ENCODE peak calls at places on chromosomes 2 and 18, in nine cellular contexts. One of them, this sample, is unnamed.

GRCh38 chr2:197852127-197852526 is 47.7 kb downstream of the PLCL1 start:
- DNase-seq in SK-N-SH: peak
- DNase-seq in choroid plexus epithelial cell: no peak
- DNase-seq in prostate gland: no peak
- DNase-seq in GM12865: no peak
- DNase-seq in AG04450: no peak
- DNase-seq in lower leg skin: no peak
- DNase-seq in K562: peak
- DNase-seq in tibial artery: no peak
- DNase-seq in this sample: no peak

GRCh38 chr2:183207110-183207509 is 82.9 kb downstream of the NUP35 start:
- DNase-seq in SK-N-SH: no peak
- DNase-seq in choroid plexus epithelial cell: peak
- DNase-seq in prostate gland: no peak
- DNase-seq in GM12865: no peak
- DNase-seq in AG04450: peak
- DNase-seq in lower leg skin: no peak
- DNase-seq in K562: no peak
- DNase-seq in tibial artery: no peak
- DNase-seq in this sample: peak

GRCh38 chr2:109612991-109613921 is 510 bp downstream of the SEPTIN10 start:
- DNase-seq in SK-N-SH: peak
- DNase-seq in choroid plexus epithelial cell: peak
- DNase-seq in prostate gland: peak
- DNase-seq in GM12865: peak
- DNase-seq in AG04450: no peak
- DNase-seq in lower leg skin: peak
- DNase-seq in K562: no peak
- DNase-seq in tibial artery: peak
- DNase-seq in this sample: peak

GRCh38 chr2:150887926-150888325 is 373.7 kb downstream of the RBM43 start:
- DNase-seq in SK-N-SH: no peak
- DNase-seq in choroid plexus epithelial cell: no peak
- DNase-seq in prostate gland: no peak
- DNase-seq in GM12865: no peak
- DNase-seq in AG04450: no peak
- DNase-seq in lower leg skin: no peak
- DNase-seq in K562: no peak
- DNase-seq in tibial artery: no peak
- DNase-seq in this sample: no peak

GRCh38 chr2:45344502-45344901 is 266.6 kb downstream of the SRBD1 start:
- DNase-seq in SK-N-SH: no peak
- DNase-seq in choroid plexus epithelial cell: no peak
- DNase-seq in prostate gland: no peak
- DNase-seq in GM12865: no peak
- DNase-seq in AG04450: no peak
- DNase-seq in lower leg skin: no peak
- DNase-seq in K562: no peak
- DNase-seq in tibial artery: no peak
- DNase-seq in this sample: no peak

GRCh38 chr2:164252568-164253287 is 368.6 kb downstream of the GRB14 start:
- DNase-seq in SK-N-SH: no peak
- DNase-seq in choroid plexus epithelial cell: no peak
- DNase-seq in prostate gland: no peak
- DNase-seq in GM12865: peak
- DNase-seq in AG04450: no peak
- DNase-seq in lower leg skin: no peak
- DNase-seq in K562: no peak
- DNase-seq in tibial artery: no peak
- DNase-seq in this sample: no peak

GRCh38 chr2:119255760-119256573 is 32.3 kb downstream of the STEAP3 start:
- DNase-seq in SK-N-SH: peak
- DNase-seq in choroid plexus epithelial cell: peak
- DNase-seq in prostate gland: no peak
- DNase-seq in GM12865: no peak
- DNase-seq in AG04450: peak
- DNase-seq in lower leg skin: no peak
- DNase-seq in K562: no peak
- DNase-seq in tibial artery: no peak
- DNase-seq in this sample: peak

GRCh38 chr18:79834834-79835233 is 37.1 kb downstream of the KCNG2 start:
- DNase-seq in SK-N-SH: no peak
- DNase-seq in choroid plexus epithelial cell: no peak
- DNase-seq in prostate gland: no peak
- DNase-seq in GM12865: no peak
- DNase-seq in AG04450: no peak
- DNase-seq in lower leg skin: no peak
- DNase-seq in K562: no peak
- DNase-seq in tibial artery: peak
- DNase-seq in this sample: no peak

GRCh38 chr2:119730598-119731278 is 29.0 kb upstream of the PTPN4 start:
- DNase-seq in SK-N-SH: no peak
- DNase-seq in choroid plexus epithelial cell: no peak
- DNase-seq in prostate gland: no peak
- DNase-seq in GM12865: no peak
- DNase-seq in AG04450: no peak
- DNase-seq in lower leg skin: no peak
- DNase-seq in K562: no peak
- DNase-seq in tibial artery: no peak
- DNase-seq in this sample: no peak

GRCh38 chr2:19369341-19369955 is 11.0 kb upstream of the OSR1 start:
- DNase-seq in SK-N-SH: no peak
- DNase-seq in choroid plexus epithelial cell: peak
- DNase-seq in prostate gland: no peak
- DNase-seq in GM12865: no peak
- DNase-seq in AG04450: no peak
- DNase-seq in lower leg skin: no peak
- DNase-seq in K562: no peak
- DNase-seq in tibial artery: no peak
- DNase-seq in this sample: peak

GRCh38 chr2:54757496-54757895 is 34.0 kb downstream of the EML6 start:
- DNase-seq in SK-N-SH: no peak
- DNase-seq in choroid plexus epithelial cell: peak
- DNase-seq in prostate gland: no peak
- DNase-seq in GM12865: peak
- DNase-seq in AG04450: no peak
- DNase-seq in lower leg skin: no peak
- DNase-seq in K562: no peak
- DNase-seq in tibial artery: no peak
- DNase-seq in this sample: peak

GRCh38 chr2:109028280-109028679 is 39.3 kb upstream of the EDAR start:
- DNase-seq in SK-N-SH: no peak
- DNase-seq in choroid plexus epithelial cell: no peak
- DNase-seq in prostate gland: no peak
- DNase-seq in GM12865: no peak
- DNase-seq in AG04450: no peak
- DNase-seq in lower leg skin: no peak
- DNase-seq in K562: no peak
- DNase-seq in tibial artery: no peak
- DNase-seq in this sample: no peak

GRCh38 chr2:230864605-230865323 is at the start of gene ITM2C:
- DNase-seq in SK-N-SH: peak
- DNase-seq in choroid plexus epithelial cell: peak
- DNase-seq in prostate gland: peak
- DNase-seq in GM12865: peak
- DNase-seq in AG04450: peak
- DNase-seq in lower leg skin: no peak
- DNase-seq in K562: peak
- DNase-seq in tibial artery: no peak
- DNase-seq in this sample: peak

GRCh38 chr2:10036095-10036879 is 7.1 kb upstream of the KLF11 start:
- DNase-seq in SK-N-SH: peak
- DNase-seq in choroid plexus epithelial cell: peak
- DNase-seq in prostate gland: no peak
- DNase-seq in GM12865: peak
- DNase-seq in AG04450: no peak
- DNase-seq in lower leg skin: no peak
- DNase-seq in K562: no peak
- DNase-seq in tibial artery: peak
- DNase-seq in this sample: peak

GRCh38 chr2:134513468-134513810 is 205.4 kb downstream of the TMEM163 start:
- DNase-seq in SK-N-SH: no peak
- DNase-seq in choroid plexus epithelial cell: no peak
- DNase-seq in prostate gland: no peak
- DNase-seq in GM12865: no peak
- DNase-seq in AG04450: no peak
- DNase-seq in lower leg skin: no peak
- DNase-seq in K562: no peak
- DNase-seq in tibial artery: no peak
- DNase-seq in this sample: no peak

GRCh38 chr2:239952251-239952650 is 72.9 kb downstream of the NDUFA10 start:
- DNase-seq in SK-N-SH: no peak
- DNase-seq in choroid plexus epithelial cell: no peak
- DNase-seq in prostate gland: no peak
- DNase-seq in GM12865: no peak
- DNase-seq in AG04450: no peak
- DNase-seq in lower leg skin: no peak
- DNase-seq in K562: no peak
- DNase-seq in tibial artery: no peak
- DNase-seq in this sample: no peak

GRCh38 chr2:23939054-23939436 is 1.2 kb upstream of the UBXN2A start:
- DNase-seq in SK-N-SH: no peak
- DNase-seq in choroid plexus epithelial cell: peak
- DNase-seq in prostate gland: no peak
- DNase-seq in GM12865: no peak
- DNase-seq in AG04450: no peak
- DNase-seq in lower leg skin: no peak
- DNase-seq in K562: no peak
- DNase-seq in tibial artery: no peak
- DNase-seq in this sample: peak
- H3K4me3 ChIP-seq in SK-N-SH: no peak
- H3K4me3 ChIP-seq in choroid plexus epithelial cell: peak
- H3K4me3 ChIP-seq in prostate gland: no peak
- H3K4me3 ChIP-seq in GM12865: peak
- H3K4me3 ChIP-seq in AG04450: peak
- H3K4me3 ChIP-seq in lower leg skin: no peak
- H3K4me3 ChIP-seq in K562: peak
- H3K4me3 ChIP-seq in tibial artery: peak
- H3K4me3 ChIP-seq in this sample: peak

DNA sequence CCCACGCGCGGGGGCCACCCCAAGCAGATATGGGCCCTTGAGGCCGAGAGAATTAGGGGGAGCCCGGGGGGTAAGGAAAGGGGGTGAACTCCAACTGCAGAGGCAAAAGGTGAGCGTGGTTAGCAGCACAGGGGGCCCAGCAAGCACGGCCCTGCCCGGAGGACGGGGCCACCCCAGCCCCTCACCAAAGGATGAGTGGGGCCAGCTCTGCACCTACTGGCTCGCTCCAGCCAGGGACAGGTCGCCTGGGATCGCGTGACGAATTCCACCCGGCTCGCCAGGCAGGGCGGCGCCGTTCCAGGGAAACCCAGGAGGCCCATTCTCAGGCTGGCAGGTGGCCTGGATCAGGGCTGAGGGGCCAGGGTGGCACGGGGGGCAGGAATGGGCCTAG is 38.6 kb downstream of the BIN1 start:
- DNase-seq in SK-N-SH: no peak
- DNase-seq in choroid plexus epithelial cell: no peak
- DNase-seq in prostate gland: no peak
- DNase-seq in GM12865: no peak
- DNase-seq in AG04450: no peak
- DNase-seq in lower leg skin: no peak
- DNase-seq in K562: no peak
- DNase-seq in tibial artery: no peak
- DNase-seq in this sample: no peak
- TF ChIP-seq CTCF in SK-N-SH: no peak
- TF ChIP-seq CTCF in choroid plexus epithelial cell: no peak
- TF ChIP-seq CTCF in prostate gland: no peak
- TF ChIP-seq CTCF in GM12865: no peak
- TF ChIP-seq CTCF in AG04450: no peak
- TF ChIP-seq CTCF in lower leg skin: no peak
- TF ChIP-seq CTCF in K562: no peak
- TF ChIP-seq CTCF in tibial artery: no peak
- TF ChIP-seq CTCF in this sample: no peak

GRCh38 chr2:949894-950626 is 589 bp upstream of the SNTG2 start:
- DNase-seq in SK-N-SH: peak
- DNase-seq in choroid plexus epithelial cell: no peak
- DNase-seq in prostate gland: no peak
- DNase-seq in GM12865: no peak
- DNase-seq in AG04450: no peak
- DNase-seq in lower leg skin: no peak
- DNase-seq in K562: no peak
- DNase-seq in tibial artery: no peak
- DNase-seq in this sample: no peak
- H3K4me3 ChIP-seq in SK-N-SH: no peak
- H3K4me3 ChIP-seq in choroid plexus epithelial cell: peak
- H3K4me3 ChIP-seq in prostate gland: peak
- H3K4me3 ChIP-seq in GM12865: no peak
- H3K4me3 ChIP-seq in AG04450: peak
- H3K4me3 ChIP-seq in lower leg skin: peak
- H3K4me3 ChIP-seq in K562: peak
- H3K4me3 ChIP-seq in tibial artery: peak
- H3K4me3 ChIP-seq in this sample: peak

GRCh38 chr2:46375566-46376125 is 78.4 kb downstream of the EPAS1 start:
- DNase-seq in SK-N-SH: no peak
- DNase-seq in choroid plexus epithelial cell: no peak
- DNase-seq in prostate gland: no peak
- DNase-seq in GM12865: no peak
- DNase-seq in AG04450: no peak
- DNase-seq in lower leg skin: no peak
- DNase-seq in K562: no peak
- DNase-seq in tibial artery: no peak
- DNase-seq in this sample: no peak

GRCh38 chr2:46377666-46378560 is 80.7 kb downstream of the EPAS1 start:
- DNase-seq in SK-N-SH: no peak
- DNase-seq in choroid plexus epithelial cell: no peak
- DNase-seq in prostate gland: no peak
- DNase-seq in GM12865: no peak
- DNase-seq in AG04450: no peak
- DNase-seq in lower leg skin: no peak
- DNase-seq in K562: no peak
- DNase-seq in tibial artery: no peak
- DNase-seq in this sample: no peak

GRCh38 chr2:46378616-46379015 is 81.4 kb downstream of the EPAS1 start:
- DNase-seq in SK-N-SH: no peak
- DNase-seq in choroid plexus epithelial cell: no peak
- DNase-seq in prostate gland: no peak
- DNase-seq in GM12865: no peak
- DNase-seq in AG04450: no peak
- DNase-seq in lower leg skin: no peak
- DNase-seq in K562: no peak
- DNase-seq in tibial artery: no peak
- DNase-seq in this sample: no peak

GRCh38 chr2:46376586-46377286 is 79.5 kb downstream of the EPAS1 start:
- DNase-seq in SK-N-SH: no peak
- DNase-seq in choroid plexus epithelial cell: no peak
- DNase-seq in prostate gland: no peak
- DNase-seq in GM12865: no peak
- DNase-seq in AG04450: no peak
- DNase-seq in lower leg skin: no peak
- DNase-seq in K562: no peak
- DNase-seq in tibial artery: no peak
- DNase-seq in this sample: no peak

DNA sequence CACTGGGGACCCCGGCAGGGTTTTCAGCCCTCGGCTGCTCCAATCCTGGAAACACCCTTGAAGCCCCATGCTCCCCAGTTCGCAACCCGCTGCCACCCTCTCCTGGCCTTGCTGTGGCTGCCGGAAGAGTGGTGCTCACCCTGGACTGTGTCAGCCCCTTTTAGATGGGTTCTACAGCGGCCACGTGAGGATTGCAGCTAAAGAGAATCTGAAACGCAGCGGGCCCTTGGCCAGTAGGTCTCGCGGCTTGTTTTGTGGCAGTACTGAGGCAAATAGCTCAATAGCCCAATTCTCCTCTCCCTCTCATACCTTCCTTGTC is 80.0 kb downstream of the EPAS1 start:
- DNase-seq in SK-N-SH: peak
- DNase-seq in choroid plexus epithelial cell: no peak
- DNase-seq in prostate gland: no peak
- DNase-seq in GM12865: no peak
- DNase-seq in AG04450: no peak
- DNase-seq in lower leg skin: no peak
- DNase-seq in K562: no peak
- DNase-seq in tibial artery: no peak
- DNase-seq in this sample: no peak
- TF ChIP-seq CTCF in SK-N-SH: peak
- TF ChIP-seq CTCF in choroid plexus epithelial cell: no peak
- TF ChIP-seq CTCF in prostate gland: no peak
- TF ChIP-seq CTCF in GM12865: no peak
- TF ChIP-seq CTCF in AG04450: no peak
- TF ChIP-seq CTCF in lower leg skin: no peak
- TF ChIP-seq CTCF in K562: peak
- TF ChIP-seq CTCF in tibial artery: peak
- TF ChIP-seq CTCF in this sample: no peak

This sample was measured in AG10803.